ENCODE peak calls at places on chromosome 4, in six cellular contexts. E, F, H, C, U and N are unnamed samples. For H3K4me1, the result is how much of the 10 kb centered on the place peaks cover.

GRCh38 chr4:149980941-149981340 is 97.3 kb upstream of the DCLK2 start:
- DNase-seq in F (no peak), E (peak), C (no peak), H (no peak), U (peak), N (peak)

GRCh38 chr4:147829401-147830101 is 97.7 kb downstream of the ARHGAP10 start:
- DNase-seq in E (peak), C (no peak), U (peak), F (no peak), H (peak), N (no peak)

GRCh38 chr4:170122252-170122651 is 32.5 kb upstream of the AADAT start:
- DNase-seq in H (peak), C (no peak), E (no peak), U (no peak), F (no peak), N (no peak)

GRCh38 chr4:5374994-5375393 is 323.7 kb downstream of the STK32B start:
- DNase-seq in H (no peak), E (no peak), C (no peak), U (no peak), F (no peak), N (no peak)

GRCh38 chr4:2785613-2786012 is 7.3 kb upstream of the SH3BP2 start:
- DNase-seq in U (no peak), E (no peak), F (no peak), H (no peak), C (peak), N (no peak)

GRCh38 chr4:173288296-173288695 is 45.9 kb downstream of the HMGB2 start:
- DNase-seq in U (peak), F (no peak), E (peak), C (peak), H (no peak), N (no peak)

GRCh38 chr4:58935336-58935735 is 1825.2 kb upstream of the IGFBP7 start:
- DNase-seq in F (no peak), E (no peak), C (no peak), U (no peak), H (peak), N (no peak)

GRCh38 chr4:121693450-121693849 is 3.3 kb downstream of the ANXA5 start:
- DNase-seq in F (no peak), H (no peak), C (no peak), U (no peak), E (peak), N (no peak)

DNA sequence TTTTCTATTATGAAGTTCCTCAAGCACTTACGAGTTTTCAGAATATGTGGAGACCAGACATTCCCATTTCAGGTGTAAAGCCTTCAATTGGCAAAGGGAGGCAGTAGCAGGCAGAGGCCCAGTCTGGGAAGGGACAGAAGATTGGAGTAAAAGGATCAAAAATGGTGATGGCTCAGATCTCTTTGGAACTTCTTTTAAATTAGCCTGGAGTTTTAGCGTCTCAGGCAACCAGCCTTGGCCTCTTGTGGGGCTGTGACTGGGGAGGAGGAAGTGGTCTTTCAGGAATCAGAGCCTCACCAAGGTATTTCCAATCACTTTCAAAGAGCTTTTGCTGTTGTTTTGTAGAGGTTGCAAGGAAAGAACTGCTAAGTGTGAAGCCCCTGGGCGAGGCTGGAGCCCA is 239.1 kb downstream of the FRAS1 start:
- DNase-seq in E (no peak), F (no peak), H (no peak), U (no peak), C (no peak), N (no peak)
- H3K4me1 ChIP-seq in E (under half), F (under half), H (under half), U (under half), C (under half), N (under half)

DNA sequence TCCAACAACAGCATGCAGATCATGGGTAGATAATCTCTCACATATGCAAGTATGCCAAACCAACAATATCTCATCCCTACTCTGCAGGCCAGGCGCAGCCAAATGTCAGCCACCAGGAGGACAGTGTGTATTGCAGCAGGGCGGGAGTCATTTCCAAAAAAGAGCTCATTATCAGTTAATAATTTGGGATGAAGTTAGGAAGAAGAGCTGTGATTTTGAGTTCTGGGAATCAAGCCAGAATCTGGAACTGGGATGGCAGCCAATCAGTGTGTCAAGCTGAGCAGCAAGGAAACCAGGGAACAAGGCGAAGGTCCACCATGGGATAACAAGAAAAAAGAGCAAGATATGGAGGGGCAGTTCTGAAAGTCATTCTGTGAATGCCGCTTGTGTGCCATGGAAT is 88.2 kb upstream of the CAMK2D start:
- DNase-seq in H (no peak), U (peak), F (no peak), E (peak), C (no peak), N (peak)
- TF ChIP-seq CTCF in H (no peak), U (no peak), F (no peak), E (no peak), C (no peak), N (no peak)

GRCh38 chr4:54542540-54543041 is 115.2 kb upstream of the KIT start:
- DNase-seq in C (no peak), U (no peak), E (peak), F (no peak), H (no peak), N (no peak)

GRCh38 chr4:54540931-54541330 is 116.8 kb upstream of the KIT start:
- DNase-seq in C (no peak), E (no peak), H (no peak), F (no peak), U (no peak), N (no peak)

GRCh38 chr4:54543088-54543795 is 114.5 kb upstream of the KIT start:
- DNase-seq in C (no peak), E (peak), H (peak), F (no peak), U (no peak), N (no peak)

GRCh38 chr4:54542119-54542438 is 115.7 kb upstream of the KIT start:
- DNase-seq in U (no peak), C (no peak), H (no peak), F (no peak), E (no peak), N (no peak)

GRCh38 chr4:54541426-54542118 is 116.2 kb upstream of the KIT start:
- DNase-seq in E (peak), C (no peak), U (no peak), H (no peak), F (no peak), N (no peak)
- H3K4me1 ChIP-seq in E (under half), C (under half), U (under half), H (under half), F (under half), N (under half)

GRCh38 chr4:21447320-21448055 is 501.1 kb downstream of the KCNIP4 start:
- DNase-seq in F (no peak), H (peak), U (no peak), E (no peak), C (no peak), N (no peak)
- TF ChIP-seq CTCF in F (no peak), H (peak), U (no peak), E (no peak), C (no peak), N (no peak)

GRCh38 chr4:41428941-41429669 is 108.9 kb upstream of the LIMCH1 start:
- DNase-seq in H (no peak), U (no peak), C (no peak), F (no peak), E (no peak), N (no peak)
- H3K4me1 ChIP-seq in H (under half), U (half or more), C (under half), F (half or more), E (under half), N (under half)

DNA sequence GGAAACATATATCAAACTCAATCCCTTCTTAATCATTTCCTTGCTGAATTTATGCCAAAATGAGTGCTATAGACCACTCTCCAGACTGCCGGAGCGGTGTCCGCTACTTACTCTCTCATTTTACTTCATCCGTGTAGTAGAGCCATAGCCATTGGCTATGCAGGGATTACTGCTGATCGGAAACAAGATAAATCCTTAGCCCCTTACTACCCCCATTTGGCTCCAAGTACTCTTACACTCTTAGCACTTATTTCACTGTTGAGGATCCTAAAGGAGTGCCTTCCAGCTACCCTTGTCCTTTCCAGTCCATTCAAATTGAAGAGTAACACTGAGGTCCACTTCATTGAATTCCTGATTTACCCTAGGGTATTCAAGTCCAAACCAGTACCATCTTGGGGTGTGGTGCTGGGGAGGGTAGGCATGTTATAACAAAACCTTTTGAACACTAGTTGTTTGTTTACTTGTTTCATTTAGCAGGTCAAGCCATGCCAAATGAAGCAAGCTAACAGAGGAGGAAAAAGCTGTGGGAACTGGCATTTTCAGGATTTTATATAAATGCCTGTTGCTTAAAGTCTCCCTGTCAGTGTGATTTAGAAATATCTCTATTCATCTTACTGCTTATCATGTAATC is 715.1 kb downstream of the FSTL5 start:
- DNase-seq in F (no peak), C (no peak), U (no peak), E (no peak), H (peak), N (no peak)
- TF ChIP-seq CTCF in F (no peak), C (no peak), U (no peak), E (no peak), H (no peak), N (no peak)

GRCh38 chr4:8534129-8534528 is 46.1 kb upstream of the GPR78 start:
- DNase-seq in U (no peak), E (peak), C (no peak), F (no peak), H (peak), N (peak)

GRCh38 chr4:8538076-8538702 is 42.0 kb upstream of the GPR78 start:
- DNase-seq in C (no peak), U (no peak), F (no peak), E (no peak), H (no peak), N (no peak)

GRCh38 chr4:8537041-8537461 is 43.1 kb upstream of the GPR78 start:
- DNase-seq in H (peak), U (peak), E (peak), F (no peak), C (no peak), N (no peak)

GRCh38 chr4:8534601-8535000 is 45.6 kb upstream of the GPR78 start:
- DNase-seq in F (no peak), U (no peak), H (no peak), C (no peak), E (no peak), N (no peak)

GRCh38 chr4:8536467-8536866 is 43.7 kb upstream of the GPR78 start:
- DNase-seq in U (no peak), H (no peak), E (no peak), F (no peak), C (no peak), N (no peak)
- H3K4me1 ChIP-seq in U (under half), H (under half), E (under half), F (under half), C (under half), N (under half)

DNA sequence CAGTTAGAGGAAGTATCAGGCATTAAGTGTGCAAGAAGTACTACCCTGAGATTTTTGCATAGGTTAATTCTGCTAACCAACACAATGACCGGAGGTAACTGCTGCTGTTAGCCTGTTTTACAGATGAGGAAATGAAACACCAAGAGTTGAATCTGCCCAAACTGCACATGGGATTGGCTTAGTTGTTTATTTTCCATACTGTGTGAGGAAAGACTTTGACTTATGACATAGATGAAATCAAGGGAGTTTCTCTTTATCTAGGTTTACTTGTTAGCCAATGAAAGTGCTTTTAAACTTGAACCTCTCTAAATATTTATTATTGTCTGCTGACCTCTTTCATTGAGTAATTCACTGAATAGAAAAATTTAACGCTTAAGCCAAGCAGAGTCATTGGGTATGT is 10.3 kb downstream of the GUCY1B1 start:
- DNase-seq in H (no peak), F (no peak), C (no peak), U (no peak), E (peak), N (no peak)
- TF ChIP-seq CTCF in H (no peak), F (no peak), C (no peak), U (no peak), E (no peak), N (no peak)